ENCODE peak calls at places on chromosome 10, in four cellular contexts. One of them, this sample, is unnamed.

GRCh38 chr10:78764436-78764835 is 304.3 kb upstream of the ZMIZ1 start:
- DNase-seq in IMR-90: no peak
- DNase-seq in AG04450: no peak
- DNase-seq in SK-N-SH: no peak
- DNase-seq in this sample: no peak

GRCh38 chr10:8444630-8445029 is 390.1 kb downstream of the GATA3 start:
- DNase-seq in AG04450: no peak
- DNase-seq in SK-N-SH: peak; percentile 75
- DNase-seq in IMR-90: no peak
- DNase-seq in this sample: peak; percentile 13

GRCh38 chr10:62543566-62543965 is 169.4 kb downstream of the ZNF365 start:
- DNase-seq in SK-N-SH: no peak
- DNase-seq in IMR-90: no peak
- DNase-seq in AG04450: no peak
- DNase-seq in this sample: peak; percentile 52

GRCh38 chr10:104334561-104334960 is 3.7 kb downstream of the ITPRIP start:
- DNase-seq in AG04450: no peak
- DNase-seq in SK-N-SH: no peak
- DNase-seq in IMR-90: no peak
- DNase-seq in this sample: no peak

GRCh38 chr10:102633282-102633681 is 11.0 kb upstream of the TRIM8 start:
- DNase-seq in IMR-90: peak; percentile 81
- DNase-seq in SK-N-SH: no peak
- DNase-seq in AG04450: no peak
- DNase-seq in this sample: peak; percentile 77

GRCh38 chr10:133242611-133243356 is 5.1 kb downstream of the VENTX start:
- DNase-seq in AG04450: no peak
- DNase-seq in IMR-90: peak; percentile 56
- DNase-seq in SK-N-SH: no peak
- DNase-seq in this sample: peak; percentile 22

GRCh38 chr10:89792187-89792586 is 90.8 kb downstream of the KIF20B start:
- DNase-seq in IMR-90: peak; percentile 4
- DNase-seq in SK-N-SH: no peak
- DNase-seq in AG04450: no peak
- DNase-seq in this sample: peak; percentile 20

GRCh38 chr10:70459771-70460490 is 18.4 kb upstream of the NODAL start:
- DNase-seq in IMR-90: no peak
- DNase-seq in SK-N-SH: no peak
- DNase-seq in AG04450: no peak
- DNase-seq in this sample: no peak

GRCh38 chr10:16845248-16845647 is 28.0 kb upstream of the RSU1 start:
- DNase-seq in AG04450: no peak
- DNase-seq in IMR-90: no peak
- DNase-seq in SK-N-SH: no peak
- DNase-seq in this sample: no peak

GRCh38 chr10:97553575-97554100 is 18.9 kb upstream of the ANKRD2 start:
- DNase-seq in IMR-90: peak; percentile 70
- DNase-seq in SK-N-SH: peak; percentile 80
- DNase-seq in AG04450: no peak
- DNase-seq in this sample: peak; percentile 86

GRCh38 chr10:110392121-110392859 is 87.6 kb upstream of the SMNDC1 start:
- DNase-seq in AG04450: no peak
- DNase-seq in SK-N-SH: no peak
- DNase-seq in IMR-90: no peak
- DNase-seq in this sample: no peak

GRCh38 chr10:118013078-118013568 is 33.6 kb downstream of the RAB11FIP2 start:
- DNase-seq in IMR-90: no peak
- DNase-seq in SK-N-SH: no peak
- DNase-seq in AG04450: no peak
- DNase-seq in this sample: no peak

GRCh38 chr10:72694476-72695369 is 2.8 kb downstream of the MCU start:
- DNase-seq in SK-N-SH: peak; percentile 37
- DNase-seq in IMR-90: peak; percentile 65
- DNase-seq in AG04450: no peak
- DNase-seq in this sample: peak; percentile 68

GRCh38 chr10:100803481-100803880 is 58.1 kb downstream of the PAX2 start:
- DNase-seq in AG04450: no peak
- DNase-seq in IMR-90: no peak
- DNase-seq in SK-N-SH: no peak
- DNase-seq in this sample: no peak

GRCh38 chr10:31940839-31941653 is 12.4 kb upstream of the ARHGAP12 start:
- DNase-seq in IMR-90: peak; percentile 95
- DNase-seq in AG04450: peak; percentile 58
- DNase-seq in SK-N-SH: peak; percentile 69
- DNase-seq in this sample: peak; percentile 97

GRCh38 chr10:24988831-24989769 is 26.9 kb downstream of the ENKUR start:
- DNase-seq in IMR-90: no peak
- DNase-seq in AG04450: no peak
- DNase-seq in SK-N-SH: no peak
- DNase-seq in this sample: no peak

GRCh38 chr10:66926841-66927240 is 1.0 kb downstream of the LRRTM3 start:
- DNase-seq in IMR-90: no peak
- DNase-seq in AG04450: no peak
- DNase-seq in SK-N-SH: no peak
- DNase-seq in this sample: no peak

GRCh38 chr10:484441-484924 is 205.0 kb downstream of the DIP2C start:
- DNase-seq in AG04450: no peak
- DNase-seq in SK-N-SH: no peak
- DNase-seq in IMR-90: peak; percentile 16
- DNase-seq in this sample: peak; percentile 33

GRCh38 chr10:290026-290725 is 154.9 kb downstream of the ZMYND11 start:
- DNase-seq in AG04450: no peak
- DNase-seq in IMR-90: no peak
- DNase-seq in SK-N-SH: no peak
- DNase-seq in this sample: peak; percentile 85

GRCh38 chr10:110617455-110618162 is 26.5 kb upstream of the RBM20 start:
- DNase-seq in SK-N-SH: no peak
- DNase-seq in IMR-90: no peak
- DNase-seq in AG04450: no peak
- DNase-seq in this sample: no peak

GRCh38 chr10:49036638-49037037 is 78.7 kb downstream of the VSTM4 start:
- DNase-seq in AG04450: no peak
- DNase-seq in SK-N-SH: no peak
- DNase-seq in IMR-90: no peak
- DNase-seq in this sample: no peak

GRCh38 chr10:80598951-80599350 is 61.2 kb downstream of the SH2D4B start:
- DNase-seq in SK-N-SH: no peak
- DNase-seq in AG04450: no peak
- DNase-seq in IMR-90: no peak
- DNase-seq in this sample: no peak

GRCh38 chr10:121085386-121085785 is 234.2 kb downstream of the WDR11 start:
- DNase-seq in SK-N-SH: no peak
- DNase-seq in IMR-90: no peak
- DNase-seq in AG04450: no peak
- DNase-seq in this sample: no peak

GRCh38 chr10:4685495-4685894 is 140.5 kb upstream of the AKR1E2 start:
- DNase-seq in IMR-90: no peak
- DNase-seq in AG04450: no peak
- DNase-seq in SK-N-SH: no peak
- DNase-seq in this sample: no peak

GRCh38 chr10:24254180-24254579 is 45.2 kb downstream of the KIAA1217 start:
- DNase-seq in IMR-90: peak; percentile 40
- DNase-seq in SK-N-SH: no peak
- DNase-seq in AG04450: no peak
- DNase-seq in this sample: peak; percentile 41

GRCh38 chr10:63583909-63584747 is 62.9 kb downstream of the REEP3 start:
- DNase-seq in SK-N-SH: no peak
- DNase-seq in IMR-90: no peak
- DNase-seq in AG04450: no peak
- DNase-seq in this sample: no peak

GRCh38 chr10:6912929-6913328 is 332.9 kb upstream of the PRKCQ start:
- DNase-seq in SK-N-SH: no peak
- DNase-seq in AG04450: no peak
- DNase-seq in IMR-90: no peak
- DNase-seq in this sample: peak; percentile 58

GRCh38 chr10:99532687-99533495 is at the start of gene NKX2-3:
- DNase-seq in IMR-90: peak; percentile 46
- DNase-seq in AG04450: no peak
- DNase-seq in SK-N-SH: peak; percentile 84
- DNase-seq in this sample: peak; percentile 36

GRCh38 chr10:28279878-28280277 is 23.0 kb downstream of the MPP7 start:
- DNase-seq in IMR-90: no peak
- DNase-seq in SK-N-SH: no peak
- DNase-seq in AG04450: no peak
- DNase-seq in this sample: no peak

GRCh38 chr10:132236881-132237280 is 50.1 kb downstream of the DPYSL4 start:
- DNase-seq in IMR-90: no peak
- DNase-seq in SK-N-SH: no peak
- DNase-seq in AG04450: no peak
- DNase-seq in this sample: no peak

DNA sequence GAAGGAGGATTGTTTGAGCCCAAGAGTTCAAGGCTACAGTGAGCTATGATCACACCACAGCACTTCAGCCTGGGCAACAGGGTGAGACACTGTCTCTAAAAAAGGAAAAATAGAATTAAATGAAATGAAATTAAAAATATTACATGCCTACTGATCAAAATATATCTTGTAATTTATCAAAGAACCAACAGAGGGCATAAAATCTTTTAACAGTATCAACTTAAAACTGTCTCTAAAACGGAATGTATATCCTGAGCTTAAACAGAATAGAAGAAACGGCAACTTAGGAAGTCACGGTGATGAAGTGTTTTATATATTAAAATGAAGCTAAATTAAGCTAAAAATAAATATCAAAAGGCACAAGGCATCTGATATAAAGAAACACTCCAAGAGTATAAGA is 78.8 kb downstream of the MTPAP start:
- DNase-seq in SK-N-SH: no peak
- DNase-seq in IMR-90: peak; percentile 13
- DNase-seq in AG04450: no peak
- DNase-seq in this sample: peak; percentile 18
- TF ChIP-seq CTCF in SK-N-SH: peak; percentile 57
- TF ChIP-seq CTCF in IMR-90: peak; percentile 36
- TF ChIP-seq CTCF in AG04450: peak; percentile 37
- TF ChIP-seq CTCF in this sample: no peak

GRCh38 chr10:33341638-33342037 is 7.2 kb upstream of the NRP1 start:
- DNase-seq in IMR-90: peak; percentile 62
- DNase-seq in SK-N-SH: no peak
- DNase-seq in AG04450: no peak
- DNase-seq in this sample: peak; percentile 78
- H3K4me3 ChIP-seq in IMR-90: no peak overlapping the region
- H3K4me3 ChIP-seq in SK-N-SH: no peak overlapping the region
- H3K4me3 ChIP-seq in AG04450: no peak overlapping the region
- H3K4me3 ChIP-seq in this sample: no peak overlapping the region

DNA sequence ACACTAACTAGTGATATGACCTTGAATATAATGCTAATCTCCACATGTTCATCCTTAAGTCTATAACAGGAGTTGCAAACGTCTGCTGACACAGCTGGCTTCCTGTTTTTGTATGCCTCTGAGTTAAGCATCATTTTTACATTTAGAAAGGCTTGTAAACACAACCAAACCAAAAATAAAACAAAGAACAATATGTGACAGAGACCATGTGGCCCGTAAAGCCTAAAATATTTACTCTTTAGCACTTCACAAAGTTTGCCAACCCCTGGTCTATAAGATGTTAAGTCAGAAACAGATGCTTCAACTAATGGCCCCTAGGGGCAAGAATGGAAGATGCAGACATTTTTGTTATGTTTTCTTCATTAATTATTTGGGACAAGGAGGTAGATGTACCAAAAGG is 109.3 kb downstream of the CPEB3 start:
- DNase-seq in IMR-90: no peak
- DNase-seq in AG04450: no peak
- DNase-seq in SK-N-SH: no peak
- DNase-seq in this sample: peak; percentile 28
- TF ChIP-seq CTCF in IMR-90: peak; percentile 14
- TF ChIP-seq CTCF in AG04450: peak; percentile 38
- TF ChIP-seq CTCF in SK-N-SH: peak; percentile 45
- TF ChIP-seq CTCF in this sample: peak; percentile 45

DNA sequence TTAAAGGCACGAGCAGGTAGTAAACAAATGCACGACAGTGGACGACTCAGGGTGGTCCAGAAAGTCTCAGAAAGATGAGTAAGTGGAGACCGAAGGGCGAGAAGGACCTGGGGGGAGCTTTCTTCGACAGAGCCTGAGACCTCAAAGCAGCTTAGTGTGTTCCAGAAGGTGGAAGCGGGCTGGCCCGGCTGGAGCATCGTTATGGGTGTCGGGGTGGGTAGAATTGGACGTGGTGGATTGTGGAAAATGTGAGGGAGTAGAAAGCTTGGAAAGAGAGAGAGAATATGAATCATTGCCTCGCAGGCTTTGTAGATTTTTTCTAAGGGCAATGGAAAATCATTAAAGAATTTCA is 631 bp downstream of the MCM10 start:
- DNase-seq in SK-N-SH: peak; percentile 44
- DNase-seq in IMR-90: no peak
- DNase-seq in AG04450: no peak
- DNase-seq in this sample: peak; percentile 7
- H3K4me3 ChIP-seq in SK-N-SH: peak overlapping the region; percentile 73
- H3K4me3 ChIP-seq in IMR-90: peak overlapping the region; percentile 43
- H3K4me3 ChIP-seq in AG04450: peak overlapping the region; percentile 67
- H3K4me3 ChIP-seq in this sample: peak overlapping the region; percentile 69

GRCh38 chr10:77011823-77012566 is 625.6 kb downstream of the KCNMA1 start:
- DNase-seq in IMR-90: no peak
- DNase-seq in AG04450: no peak
- DNase-seq in SK-N-SH: no peak
- DNase-seq in this sample: peak; percentile 70
- TF ChIP-seq CTCF in IMR-90: no peak
- TF ChIP-seq CTCF in AG04450: no peak
- TF ChIP-seq CTCF in SK-N-SH: no peak
- TF ChIP-seq CTCF in this sample: no peak

GRCh38 chr10:87878664-87879459 is 15.4 kb downstream of the PTEN start:
- DNase-seq in SK-N-SH: no peak
- DNase-seq in AG04450: no peak
- DNase-seq in IMR-90: no peak
- DNase-seq in this sample: peak; percentile 23
- H3K4me3 ChIP-seq in SK-N-SH: no peak overlapping the region
- H3K4me3 ChIP-seq in AG04450: no peak overlapping the region
- H3K4me3 ChIP-seq in IMR-90: no peak overlapping the region
- H3K4me3 ChIP-seq in this sample: no peak overlapping the region